ENCODE peak calls at places on chromosomes 7 and 10, in six cellular contexts. G is HCT116, S is K562, P is HepG2, A is H1, K is NT2/D1. L is an unnamed sample.

GRCh38 chr10:114246679-114247305 is 7.7 kb downstream of the VWA2 start:
- DNase-seq in G (no peak), S (no peak), P (no peak), A (no peak), K (no peak), L (no peak)

GRCh38 chr10:85195596-85195995 is 867.2 kb downstream of the CCSER2 start:
- DNase-seq in G (no peak), S (no peak), P (no peak), A (no peak), K (no peak), L (no peak)

GRCh38 chr7:38893061-38893460 is 15.9 kb downstream of the VPS41 start:
- DNase-seq in G (no peak), S (no peak), P (no peak), A (no peak), K (no peak), L (no peak)

GRCh38 chr7:133389727-133390126 is 136.8 kb downstream of the EXOC4 start:
- DNase-seq in G (no peak), S (no peak), P (no peak), A (no peak), K (no peak), L (no peak)

GRCh38 chr10:51937313-51937712 is 237.9 kb upstream of the CSTF2T start:
- DNase-seq in G (no peak), S (no peak), P (no peak), A (no peak), K (no peak), L (no peak)

GRCh38 chr7:140217750-140218501 is 41.1 kb upstream of the KDM7A start:
- DNase-seq in G (no peak), S (no peak), P (no peak), A (no peak), K (no peak), L (no peak)

GRCh38 chr7:67764312-67764711 is 767.7 kb downstream of the TYW1 start:
- DNase-seq in G (no peak), S (no peak), P (peak; percentile 93), A (no peak), K (no peak), L (no peak)

GRCh38 chr7:34747842-34748241 is 89.8 kb downstream of the NPSR1 start:
- DNase-seq in G (no peak), S (no peak), P (no peak), A (no peak), K (no peak), L (no peak)

GRCh38 chr7:105209870-105210269 is 178.9 kb downstream of the SRPK2 start:
- DNase-seq in G (no peak), S (no peak), P (no peak), A (no peak), K (no peak), L (no peak)

GRCh38 chr7:116356979-116357378 is 142.6 kb upstream of the CAV2 start:
- DNase-seq in G (no peak), S (no peak), P (no peak), A (no peak), K (no peak), L (no peak)

GRCh38 chr10:84698989-84699388 is 370.6 kb downstream of the CCSER2 start:
- DNase-seq in G (no peak), S (no peak), P (no peak), A (no peak), K (no peak), L (no peak)

GRCh38 chr10:49359349-49360231 is 36.3 kb downstream of the DRGX start:
- DNase-seq in G (no peak), S (no peak), P (peak; percentile 7), A (peak; percentile 56), K (peak; percentile 30), L (no peak)

GRCh38 chr7:150429699-150430098 is 20.7 kb upstream of the GIMAP8 start:
- DNase-seq in G (no peak), S (no peak), P (no peak), A (no peak), K (no peak), L (no peak)

GRCh38 chr10:103451871-103452713 is at the start of gene CALHM2:
- DNase-seq in G (no peak), S (no peak), P (peak; percentile 13), A (peak; percentile 72), K (no peak), L (no peak)

GRCh38 chr7:36367561-36367889 is 22.1 kb upstream of the ANLN start:
- DNase-seq in G (no peak), S (no peak), P (no peak), A (no peak), K (no peak), L (no peak)
- H3K9ac ChIP-seq in G (peak overlapping the region; percentile 79), S (peak overlapping the region; percentile 93), P (peak overlapping the region; percentile 80), A (no peak overlapping the region), K (peak overlapping the region; percentile 78), L (no peak overlapping the region)

GRCh38 chr10:31001740-31002139 is 29.9 kb downstream of the ZNF438 start:
- DNase-seq in G (no peak), S (no peak), P (no peak), A (no peak), K (no peak), L (no peak)

GRCh38 chr10:31010062-31010461 is 21.6 kb downstream of the ZNF438 start:
- DNase-seq in G (no peak), S (no peak), P (no peak), A (no peak), K (no peak), L (no peak)

GRCh38 chr10:31000071-31000787 is 31.4 kb downstream of the ZNF438 start:
- DNase-seq in G (no peak), S (no peak), P (no peak), A (no peak), K (no peak), L (no peak)

GRCh38 chr10:31000867-31001266 is 30.8 kb downstream of the ZNF438 start:
- DNase-seq in G (no peak), S (no peak), P (no peak), A (no peak), K (no peak), L (no peak)

DNA sequence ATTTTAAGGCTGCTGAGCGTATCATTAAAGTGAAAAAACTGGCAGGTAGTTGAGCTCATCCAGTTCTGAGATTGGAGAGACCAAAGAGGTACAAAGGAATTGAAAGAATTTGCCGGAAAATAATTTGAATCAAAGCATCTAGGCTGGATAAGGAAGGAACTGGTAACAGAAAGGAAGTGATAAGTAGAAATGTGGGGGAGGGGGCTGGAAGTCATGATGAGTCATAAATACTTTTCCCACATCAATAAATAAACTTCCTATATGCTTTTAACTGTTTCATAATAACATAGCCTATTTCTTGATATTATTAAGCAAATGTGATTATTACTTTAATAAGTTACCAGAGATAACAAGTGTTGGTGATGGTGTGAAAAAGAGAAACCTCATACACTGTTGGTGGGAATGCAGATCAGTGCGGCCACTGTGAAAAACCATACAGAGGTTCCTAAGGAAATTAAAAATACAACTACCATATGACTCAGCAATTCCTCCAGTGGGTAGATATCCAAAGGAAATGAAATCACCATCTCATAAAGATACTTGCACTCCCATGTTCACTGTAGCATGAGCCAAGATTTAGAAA is 27.0 kb downstream of the ZNF438 start:
- DNase-seq in G (no peak), S (no peak), P (no peak), A (no peak), K (no peak), L (no peak)
- TF ChIP-seq ZNF274 in G (no peak), S (no peak), P (no peak), A (no peak), K (no peak), L (no peak)

GRCh38 chr10:119852277-119852676 is 20.4 kb downstream of the MCMBP start:
- DNase-seq in G (no peak), S (no peak), P (no peak), A (no peak), K (no peak), L (no peak)

GRCh38 chr10:119849031-119849789 is 23.4 kb downstream of the MCMBP start:
- DNase-seq in G (no peak), S (no peak), P (no peak), A (no peak), K (peak; percentile 32), L (no peak)

GRCh38 chr10:119849944-119850343 is 22.7 kb downstream of the MCMBP start:
- DNase-seq in G (no peak), S (no peak), P (no peak), A (no peak), K (no peak), L (no peak)

GRCh38 chr10:119852822-119853221 is 19.8 kb downstream of the MCMBP start:
- DNase-seq in G (no peak), S (no peak), P (no peak), A (no peak), K (no peak), L (no peak)

DNA sequence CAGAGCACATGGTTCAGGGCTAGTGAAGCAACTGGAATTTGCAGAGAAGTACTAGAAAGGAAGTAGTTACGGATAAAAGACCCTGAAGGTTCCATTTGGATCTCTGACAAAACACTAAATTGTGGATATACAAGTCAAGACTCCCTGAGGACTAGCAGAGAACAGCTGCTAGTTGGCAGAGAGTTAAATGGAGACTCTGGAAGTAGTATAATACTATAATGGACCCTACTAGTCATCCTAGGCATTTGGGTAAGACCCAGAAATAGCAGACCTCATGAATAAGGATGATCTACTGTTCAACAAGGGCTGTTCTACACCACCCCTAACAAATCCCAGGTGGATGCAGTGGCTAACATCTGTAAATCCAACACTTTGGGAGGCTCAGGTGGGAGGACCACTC is 19.1 kb downstream of the MCMBP start:
- DNase-seq in G (no peak), S (no peak), P (no peak), A (no peak), K (no peak), L (no peak)
- H3K9ac ChIP-seq in G (no peak overlapping the region), S (no peak overlapping the region), P (no peak overlapping the region), A (no peak overlapping the region), K (no peak overlapping the region), L (no peak overlapping the region)

DNA sequence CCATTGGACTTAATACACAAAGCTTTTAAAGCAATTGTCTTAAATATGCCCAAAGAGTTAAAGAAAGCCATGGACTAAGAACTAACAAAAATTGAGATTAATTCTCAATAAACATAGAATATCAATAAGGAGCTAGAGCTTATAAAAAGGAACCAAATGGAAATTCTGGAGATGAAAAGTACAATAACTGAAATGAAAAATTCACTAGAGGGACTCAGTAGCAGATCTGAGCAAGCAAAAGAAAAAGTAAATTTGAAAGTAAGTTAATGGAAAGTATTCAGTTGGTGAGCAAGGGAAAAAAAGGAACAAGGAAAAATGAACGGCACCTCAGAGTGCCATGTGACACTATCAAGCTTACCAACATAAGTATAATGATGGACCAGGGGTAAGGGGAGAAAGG is 209.8 kb downstream of the FZD1 start:
- DNase-seq in G (no peak), S (no peak), P (no peak), A (no peak), K (no peak), L (no peak)
- TF ChIP-seq ZNF274 in G (no peak), S (no peak), P (no peak), A (no peak), K (no peak), L (no peak)

GRCh38 chr10:119395287-119396007 is 147.1 kb downstream of the RGS10 start:
- DNase-seq in G (no peak), S (no peak), P (no peak), A (no peak), K (no peak), L (no peak)
- H3K9ac ChIP-seq in G (no peak overlapping the region), S (peak overlapping the region; percentile 58), P (no peak overlapping the region), A (no peak overlapping the region), K (no peak overlapping the region), L (no peak overlapping the region)

DNA sequence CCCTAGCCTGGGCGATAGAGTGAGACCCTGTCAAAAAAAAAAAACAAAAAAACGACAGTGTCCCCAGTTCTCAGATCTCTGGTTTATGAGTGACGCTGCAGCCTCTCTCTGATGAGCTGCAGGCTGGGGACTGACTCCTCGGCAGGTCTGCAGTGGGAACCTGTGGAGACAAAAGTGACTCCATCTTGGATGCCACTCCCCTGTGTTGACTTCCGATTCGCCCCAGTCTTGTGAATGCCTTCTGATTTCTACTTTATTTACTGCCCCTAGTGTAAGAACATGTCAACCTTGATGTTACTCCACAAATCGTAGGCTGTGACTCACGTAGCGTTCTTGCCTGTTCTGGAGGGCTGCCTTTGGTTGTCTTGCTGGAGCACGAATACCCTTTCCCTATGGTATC is 6.2 kb downstream of the TACR2 start:
- DNase-seq in G (no peak), S (no peak), P (no peak), A (no peak), K (no peak), L (no peak)
- TF ChIP-seq ZNF274 in G (no peak), S (no peak), P (no peak), A (no peak), K (no peak), L (no peak)

L was measured in GM12878.